ENCODE peak calls at places on chromosomes 4 and X, in ten cellular contexts. B is MM.1S, W is GM23248, P is IMR-90, Q is mesenchymal stem cell, J is neuronal stem cell, D is OCI-LY7, H is astrocyte, X is H9, C is HCT116. N is an unnamed sample.

GRCh38 chr4:25908491-25908901 is 5.5 kb upstream of the SMIM20 start:
- DNase-seq in B (no peak), W (peak), P (peak), Q (peak), X (no peak), C (peak), J (no peak), D (no peak), H (peak), N (no peak)

GRCh38 chr4:110518889-110519490 is 43.0 kb downstream of the ENPEP start:
- DNase-seq in W (peak), P (peak), H (no peak), Q (peak), C (no peak), X (no peak), J (no peak), D (peak), B (peak), N (peak)

GRCh38 chr4:138182838-138183426 is 59.2 kb downstream of the SLC7A11 start:
- DNase-seq in B (peak), X (no peak), W (peak), P (peak), D (peak), Q (peak), H (peak), J (peak), C (peak), N (no peak)

GRCh38 chr4:163554870-163555465 is 60.5 kb downstream of the TMA16 start:
- DNase-seq in B (peak), H (no peak), P (peak), X (no peak), Q (peak), D (peak), J (no peak), W (peak), C (no peak), N (no peak)

GRCh38 chrX:136880003-136880451 is 498 bp downstream of the RBMX start:
- DNase-seq in W (peak), Q (peak), C (no peak), B (peak), D (peak), X (no peak), H (no peak), J (no peak), P (no peak), N (peak)

GRCh38 chrX:14673764-14674163 is 144.4 kb downstream of the GLRA2 start:
- DNase-seq in H (peak), X (no peak), W (peak), D (peak), C (peak), J (no peak), B (no peak), P (peak), Q (peak), N (no peak)

GRCh38 chr4:111064342-111064993 is 441.6 kb upstream of the PITX2 start:
- DNase-seq in D (no peak), B (peak), H (peak), W (peak), P (peak), C (peak), Q (peak), J (no peak), X (peak), N (peak)

GRCh38 chr4:116866116-116866515 is 219.3 kb downstream of the TRAM1L1 start:
- DNase-seq in J (no peak), P (no peak), H (peak), Q (no peak), W (no peak), X (no peak), D (no peak), B (no peak), C (no peak), N (no peak)

GRCh38 chr4:53068755-53069154 is 206.6 kb downstream of the RASL11B start:
- DNase-seq in J (no peak), P (peak), C (no peak), W (peak), H (peak), B (no peak), X (no peak), Q (peak), D (no peak), N (no peak)

GRCh38 chr4:107363137-107363536 is 327.0 kb upstream of the DKK2 start:
- DNase-seq in Q (no peak), J (no peak), B (no peak), C (no peak), W (no peak), H (no peak), D (no peak), P (no peak), X (no peak), N (no peak)

GRCh38 chrX:154654925-154655324 is 1.5 kb upstream of the CTAG2 start:
- DNase-seq in P (no peak), C (no peak), Q (no peak), X (no peak), D (no peak), B (no peak), H (no peak), J (no peak), W (no peak), N (no peak)

GRCh38 chr4:664713-665231 is 9.3 kb downstream of the ATP5ME start:
- DNase-seq in P (no peak), J (no peak), D (no peak), X (peak), W (no peak), B (no peak), H (no peak), C (no peak), Q (no peak), N (no peak)

GRCh38 chr4:128220286-128221235 is 67.1 kb downstream of the PGRMC2 start:
- DNase-seq in H (peak), J (no peak), X (no peak), Q (peak), D (peak), P (peak), B (peak), W (peak), C (peak), N (no peak)

GRCh38 chr4:76562161-76562560 is 127.1 kb downstream of the SHROOM3 start:
- DNase-seq in C (no peak), B (no peak), P (peak), W (peak), H (peak), Q (peak), X (no peak), J (no peak), D (no peak), N (no peak)

GRCh38 chr4:7872264-7872771 is 67.3 kb downstream of the AFAP1 start:
- DNase-seq in C (no peak), J (no peak), X (no peak), D (no peak), H (peak), Q (no peak), W (peak), B (no peak), P (peak), N (no peak)

GRCh38 chrX:105475801-105476200 is 255.3 kb upstream of the TEX13A start:
- DNase-seq in B (no peak), H (no peak), D (no peak), Q (no peak), P (no peak), X (no peak), W (no peak), J (no peak), C (no peak), N (no peak)

GRCh38 chr4:80115368-80116181 is 42.5 kb upstream of the ANTXR2 start:
- DNase-seq in B (no peak), P (no peak), C (no peak), H (peak), J (no peak), W (peak), D (no peak), X (no peak), Q (no peak), N (no peak)

GRCh38 chr4:88353324-88353723 is 25.3 kb upstream of the HERC6 start:
- DNase-seq in B (no peak), P (no peak), C (no peak), D (peak), H (no peak), Q (no peak), W (no peak), J (no peak), X (no peak), N (no peak)

GRCh38 chrX:75603833-75604232 is 81.0 kb upstream of the ZDHHC15 start:
- DNase-seq in X (no peak), W (peak), C (no peak), H (no peak), B (peak), Q (peak), P (peak), D (peak), J (no peak), N (no peak)

GRCh38 chr4:22190855-22191254 is 242.3 kb upstream of the KCNIP4 start:
- DNase-seq in C (no peak), P (peak), B (no peak), X (no peak), H (peak), Q (peak), D (no peak), J (no peak), W (peak), N (no peak)

GRCh38 chr4:108861339-108861738 is 98.5 kb upstream of the ETNPPL start:
- DNase-seq in J (no peak), Q (no peak), C (no peak), P (peak), X (peak), D (no peak), W (peak), H (no peak), B (no peak), N (peak)

GRCh38 chr4:151284534-151285245 is 7.7 kb downstream of the PRSS48 start:
- DNase-seq in X (no peak), C (no peak), B (no peak), W (no peak), H (no peak), J (no peak), P (no peak), Q (no peak), D (no peak), N (no peak)

GRCh38 chr4:53365121-53365485 is 758 bp downstream of the SCFD2 start:
- DNase-seq in H (no peak), C (no peak), D (peak), Q (peak), J (no peak), P (peak), W (peak), B (peak), X (peak), N (peak)

GRCh38 chrX:16250296-16250695 is 83.0 kb downstream of the MAGEB17 start:
- DNase-seq in Q (no peak), W (peak), D (no peak), C (no peak), B (no peak), X (no peak), P (peak), H (peak), J (no peak), N (no peak)

GRCh38 chr4:64880557-64880956 is 471.3 kb upstream of the TECRL start:
- DNase-seq in X (no peak), J (no peak), Q (no peak), B (no peak), C (no peak), W (no peak), H (no peak), D (no peak), P (no peak), N (no peak)

GRCh38 chrX:66110112-66110511 is 53.9 kb upstream of the HEPH start:
- DNase-seq in X (peak), D (peak), B (peak), C (peak), H (no peak), Q (peak), W (peak), J (no peak), P (peak), N (peak)

GRCh38 chrX:74421181-74422028 is at the start of gene SLC16A2:
- DNase-seq in J (peak), C (no peak), P (peak), B (peak), H (peak), X (peak), D (no peak), W (peak), Q (peak), N (peak)

GRCh38 chrX:39450578-39450977 is 647.2 kb downstream of the BCOR start:
- DNase-seq in Q (no peak), W (no peak), X (no peak), D (no peak), J (no peak), B (no peak), P (no peak), C (no peak), H (no peak), N (no peak)

GRCh38 chrX:17692709-17693346 is 44.5 kb upstream of the SCML1 start:
- DNase-seq in B (no peak), D (no peak), W (peak), P (peak), Q (peak), X (peak), C (no peak), H (peak), J (no peak), N (no peak)

GRCh38 chr4:40185830-40186664 is 10.8 kb upstream of the RHOH start:
- DNase-seq in W (peak), C (no peak), B (no peak), X (no peak), P (peak), Q (no peak), H (peak), D (peak), J (no peak), N (no peak)
- H2AFZ ChIP-seq in W (peak), C (peak), B (no peak), X (no peak), P (no peak), Q (no peak), H (no peak), D (peak), J (peak), N (no peak)

GRCh38 chr4:74324262-74324661 is 16.0 kb downstream of the EPGN start:
- DNase-seq in B (peak), H (no peak), D (no peak), P (no peak), Q (no peak), W (no peak), J (no peak), X (no peak), C (no peak), N (no peak)
- H3K27ac ChIP-seq in B (peak), H (no peak), D (no peak), P (no peak), Q (no peak), W (no peak), J (no peak), X (no peak), C (no peak), N (no peak)

GRCh38 chr4:93879919-93880318 is 51.4 kb downstream of the ATOH1 start:
- DNase-seq in J (no peak), B (no peak), C (no peak), P (no peak), D (no peak), X (no peak), H (no peak), Q (no peak), W (no peak), N (no peak)
- H2AFZ ChIP-seq in J (no peak), B (no peak), C (no peak), P (no peak), D (no peak), X (no peak), H (no peak), Q (no peak), W (no peak), N (no peak)

DNA sequence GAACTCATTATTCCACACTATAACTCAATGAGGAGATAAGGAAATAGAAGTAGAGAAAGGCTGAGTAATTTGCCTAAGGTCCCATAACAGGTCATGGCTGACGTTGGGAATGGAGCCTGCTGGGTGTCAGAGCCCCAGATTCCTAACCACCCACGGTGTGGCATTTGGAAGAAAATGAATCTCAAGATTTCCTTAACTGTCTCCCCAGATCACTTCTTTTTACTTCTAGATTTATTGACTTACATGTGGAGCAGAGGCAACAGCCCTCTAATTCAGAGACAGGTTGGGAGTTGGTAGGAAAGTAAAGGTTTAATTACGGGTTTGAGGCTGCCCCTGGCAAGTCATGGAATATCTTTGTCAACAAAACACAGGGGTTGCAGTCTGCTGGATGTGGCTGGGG is 134.0 kb downstream of the ARHGAP10 start:
- DNase-seq in Q (peak), D (no peak), W (peak), X (no peak), B (no peak), C (no peak), J (no peak), P (peak), H (peak), N (no peak)
- H3K27ac ChIP-seq in Q (peak), D (no peak), W (peak), X (no peak), B (no peak), C (no peak), J (no peak), P (peak), H (peak), N (no peak)

GRCh38 chr4:169971456-169972015 is 54.7 kb downstream of the MFAP3L start:
- DNase-seq in B (no peak), C (no peak), X (no peak), J (no peak), D (no peak), H (peak), W (peak), Q (no peak), P (no peak), N (no peak)

GRCh38 chr4:169976951-169977350 is 49.2 kb downstream of the MFAP3L start:
- DNase-seq in X (no peak), H (no peak), C (no peak), J (no peak), W (no peak), D (no peak), P (no peak), Q (no peak), B (no peak), N (no peak)

GRCh38 chr4:169975837-169976796 is 50.1 kb downstream of the MFAP3L start:
- DNase-seq in X (no peak), Q (no peak), H (no peak), D (no peak), C (no peak), B (no peak), J (no peak), W (peak), P (no peak), N (no peak)

DNA sequence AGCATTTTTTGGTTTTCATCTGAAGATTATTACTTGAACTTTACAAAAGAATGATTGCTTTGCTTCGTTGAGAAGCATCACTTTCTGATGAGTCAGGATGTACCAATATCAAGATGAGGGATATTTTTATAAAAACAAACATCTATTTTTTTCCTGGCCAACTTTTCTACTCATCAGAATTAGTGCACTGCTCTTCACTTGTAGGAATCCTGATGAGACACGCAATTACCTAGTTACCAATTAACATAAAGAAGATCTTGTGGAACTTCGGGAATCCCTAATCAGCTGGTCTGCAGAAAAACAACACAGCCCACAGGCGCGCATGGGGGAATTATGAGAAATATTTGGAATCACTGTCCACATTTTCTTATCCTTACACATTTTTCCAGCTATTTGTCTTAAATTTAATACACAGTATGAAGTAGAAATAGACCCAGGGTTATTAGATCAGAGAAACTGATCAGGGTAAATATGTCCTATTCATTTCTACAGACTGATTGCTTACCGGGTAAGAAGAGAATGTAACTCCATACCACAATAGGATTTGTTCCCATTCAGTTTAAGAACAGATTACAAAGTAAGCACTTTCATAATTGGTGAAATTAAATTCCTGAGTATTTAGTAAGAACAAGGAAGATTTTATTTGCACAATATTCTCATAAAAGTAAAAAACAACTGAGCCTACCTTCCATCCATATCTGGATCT is 50.9 kb downstream of the MFAP3L start:
- DNase-seq in B (no peak), P (no peak), W (peak), D (no peak), X (no peak), C (no peak), Q (no peak), H (peak), J (no peak), N (no peak)
- H2AFZ ChIP-seq in B (no peak), P (no peak), W (peak), D (no peak), X (no peak), C (no peak), Q (no peak), H (no peak), J (no peak), N (no peak)

GRCh38 chr4:123826896-123827295 is 430.3 kb downstream of the SPRY1 start:
- DNase-seq in D (no peak), P (peak), J (no peak), B (no peak), H (peak), C (no peak), W (peak), Q (peak), X (no peak), N (no peak)

GRCh38 chr4:123823244-123823643 is 426.6 kb downstream of the SPRY1 start:
- DNase-seq in D (no peak), Q (no peak), P (no peak), H (no peak), B (no peak), C (no peak), J (no peak), W (no peak), X (no peak), N (no peak)

GRCh38 chr4:123827511-123827910 is 430.9 kb downstream of the SPRY1 start:
- DNase-seq in W (no peak), P (no peak), Q (no peak), J (no peak), B (no peak), C (no peak), D (no peak), H (no peak), X (no peak), N (no peak)

GRCh38 chr4:123824524-123824923 is 427.9 kb downstream of the SPRY1 start:
- DNase-seq in C (no peak), W (peak), B (no peak), D (no peak), P (no peak), J (no peak), H (no peak), Q (no peak), X (no peak), N (no peak)

DNA sequence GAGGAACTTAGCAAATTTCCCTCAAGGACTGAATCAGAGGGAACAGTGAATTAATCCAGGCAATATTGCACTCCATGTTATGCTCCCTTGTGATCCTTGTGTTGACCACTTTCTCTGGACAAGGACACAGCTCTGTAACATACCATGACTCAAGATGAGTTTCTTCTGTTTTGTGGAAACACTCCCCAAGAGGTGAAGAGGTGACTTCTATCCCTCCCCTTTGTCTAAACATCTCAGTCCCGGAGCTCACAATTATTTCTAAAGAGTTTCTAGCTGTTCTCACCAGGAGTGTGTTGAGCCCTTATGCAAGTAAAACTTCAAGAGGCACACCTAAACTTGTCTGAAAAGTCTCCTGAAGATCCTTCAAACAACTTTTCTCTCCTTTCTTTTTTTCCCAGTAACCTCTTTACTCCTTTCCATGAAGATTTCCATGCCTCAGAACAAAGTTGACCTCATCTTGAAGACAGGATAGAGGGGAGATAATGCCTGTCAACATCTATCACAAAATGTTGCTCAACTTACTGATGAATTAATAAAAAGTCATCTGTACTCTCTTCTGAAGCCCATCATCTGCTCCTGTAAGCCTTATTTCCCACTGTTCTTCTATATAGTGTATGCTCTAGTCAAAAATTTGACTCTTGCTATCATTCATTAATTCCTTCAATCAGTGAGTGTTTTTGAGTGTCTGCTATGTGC is 429.1 kb downstream of the SPRY1 start:
- DNase-seq in J (no peak), X (no peak), D (no peak), W (peak), H (peak), C (no peak), Q (peak), B (no peak), P (peak), N (no peak)
- H3K27ac ChIP-seq in J (no peak), X (no peak), D (no peak), W (peak), H (peak), C (no peak), Q (no peak), B (no peak), P (peak), N (no peak)

DNA sequence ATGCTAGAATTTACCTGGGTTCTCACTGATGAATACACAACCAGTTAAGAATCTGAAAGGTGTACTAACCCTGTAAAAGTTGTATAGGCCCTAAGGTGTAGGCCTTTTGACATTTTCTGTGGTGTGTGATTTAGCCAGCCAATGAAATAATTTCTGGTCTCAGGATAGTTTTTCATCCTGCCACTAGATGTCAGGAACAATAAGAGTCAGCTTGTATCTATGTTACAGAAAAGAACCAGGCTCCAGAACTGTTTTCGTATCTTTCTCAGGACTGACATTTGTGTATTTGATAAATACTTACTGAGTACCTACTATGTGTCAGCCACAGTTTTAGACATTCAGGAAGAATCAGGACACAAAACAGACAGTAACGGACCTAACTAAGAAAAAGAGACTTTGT is 673.6 kb upstream of the TENM3 start:
- DNase-seq in C (peak), H (peak), W (peak), Q (peak), X (no peak), D (peak), J (no peak), P (peak), B (peak), N (no peak)
- H2AFZ ChIP-seq in C (no peak), H (no peak), W (no peak), Q (no peak), X (no peak), D (no peak), J (no peak), P (no peak), B (no peak), N (no peak)